ENCODE peak calls at places on chromosome 16, in six cellular contexts. One of them, this sample, is unnamed.

GRCh38 chr16:86099326-86099725 is 200.4 kb downstream of the IRF8 start:
- DNase-seq in H7: no peak
- DNase-seq in mucosa of gallbladder: no peak
- DNase-seq in cardiac muscle cell: no peak
- DNase-seq in fibroblast of the aortic adventitia: no peak
- DNase-seq in mesendoderm: peak
- DNase-seq in this sample: no peak

GRCh38 chr16:64253525-64253924 is 868.3 kb downstream of the CDH11 start:
- DNase-seq in cardiac muscle cell: no peak
- DNase-seq in mucosa of gallbladder: no peak
- DNase-seq in mesendoderm: no peak
- DNase-seq in H7: no peak
- DNase-seq in fibroblast of the aortic adventitia: no peak
- DNase-seq in this sample: no peak

GRCh38 chr16:4814542-4815173 is 12.2 kb upstream of the ROGDI start:
- DNase-seq in mesendoderm: peak
- DNase-seq in fibroblast of the aortic adventitia: no peak
- DNase-seq in H7: peak
- DNase-seq in mucosa of gallbladder: no peak
- DNase-seq in cardiac muscle cell: no peak
- DNase-seq in this sample: no peak

GRCh38 chr16:12425134-12425941 is 378.3 kb downstream of the CPPED1 start:
- DNase-seq in H7: no peak
- DNase-seq in cardiac muscle cell: no peak
- DNase-seq in mucosa of gallbladder: no peak
- DNase-seq in mesendoderm: peak
- DNase-seq in fibroblast of the aortic adventitia: no peak
- DNase-seq in this sample: no peak

GRCh38 chr16:71711789-71712188 is 12.7 kb downstream of the PHLPP2 start:
- DNase-seq in fibroblast of the aortic adventitia: no peak
- DNase-seq in mucosa of gallbladder: no peak
- DNase-seq in cardiac muscle cell: no peak
- DNase-seq in mesendoderm: peak
- DNase-seq in H7: no peak
- DNase-seq in this sample: no peak

GRCh38 chr16:68382296-68382718 is 66.0 kb downstream of the SMPD3 start:
- DNase-seq in mucosa of gallbladder: no peak
- DNase-seq in fibroblast of the aortic adventitia: no peak
- DNase-seq in cardiac muscle cell: no peak
- DNase-seq in H7: peak
- DNase-seq in mesendoderm: no peak
- DNase-seq in this sample: no peak

GRCh38 chr16:72978212-72978611 is 69.7 kb downstream of the ZFHX3 start:
- DNase-seq in H7: no peak
- DNase-seq in mucosa of gallbladder: no peak
- DNase-seq in mesendoderm: no peak
- DNase-seq in cardiac muscle cell: no peak
- DNase-seq in fibroblast of the aortic adventitia: peak
- DNase-seq in this sample: no peak

GRCh38 chr16:27920391-27920891 is 143.1 kb downstream of the GSG1L start:
- DNase-seq in mucosa of gallbladder: no peak
- DNase-seq in mesendoderm: peak
- DNase-seq in fibroblast of the aortic adventitia: no peak
- DNase-seq in cardiac muscle cell: peak
- DNase-seq in H7: peak
- DNase-seq in this sample: peak